ENCODE peak calls at places on chromosomes 13 and 19, in five cellular contexts. J is neuronal stem cell, H is H9, X is trophoblast cell, R is H1. K is an unnamed sample.

GRCh38 chr19:57803594-57804325 is 11.0 kb downstream of the ZNF552 start:
- DNase-seq in J (peak; percentile 91), H (peak; percentile 77), X (peak; percentile 70), R (no peak), K (peak; percentile 86)

GRCh38 chr13:95684463-95684862 is 7.5 kb downstream of the DNAJC3 start:
- DNase-seq in J (no peak), H (peak; percentile 55), X (no peak), R (no peak), K (no peak)

GRCh38 chr19:4811328-4812131 is 20.0 kb downstream of the TICAM1 start:
- DNase-seq in J (peak; percentile 56), H (peak; percentile 91), X (peak; percentile 81), R (no peak), K (peak; percentile 68)

GRCh38 chr13:89878904-89879303 is 1468.6 kb upstream of the MIR17HG start:
- DNase-seq in J (no peak), H (no peak), X (no peak), R (no peak), K (no peak)

GRCh38 chr13:73416093-73416492 is 357.3 kb downstream of the KLF5 start:
- DNase-seq in J (no peak), H (no peak), X (peak; percentile 47), R (no peak), K (peak; percentile 10)

GRCh38 chr19:7833225-7834156 is 3.5 kb downstream of the EVI5L start:
- DNase-seq in J (no peak), H (no peak), X (peak; percentile 61), R (no peak), K (no peak)

GRCh38 chr19:52936151-52936957 is 13.1 kb upstream of the ZNF888 start:
- DNase-seq in J (no peak), H (no peak), X (peak; percentile 33), R (no peak), K (no peak)

GRCh38 chr13:97223711-97224461 is 1.8 kb downstream of the MBNL2 start:
- DNase-seq in J (peak; percentile 52), H (peak; percentile 41), X (peak; percentile 71), R (no peak), K (peak; percentile 94)

GRCh38 chr19:12665281-12665573 is 1.3 kb downstream of the MAN2B1 start:
- DNase-seq in J (no peak), H (no peak), X (no peak), R (no peak), K (no peak)

GRCh38 chr19:3852614-3853254 is 16.1 kb downstream of the ZFR2 start:
- DNase-seq in J (no peak), H (no peak), X (no peak), R (no peak), K (peak; percentile 31)

GRCh38 chr19:29942404-29943261 is 594 bp downstream of the URI1 start:
- DNase-seq in J (peak; percentile 54), H (peak; percentile 59), X (peak; percentile 39), R (no peak), K (peak; percentile 53)
- H4K91ac ChIP-seq in J (no peak overlapping the region), H (no peak overlapping the region), X (peak overlapping the region; percentile 90), R (peak overlapping the region; percentile 42), K (peak overlapping the region; percentile 90)

GRCh38 chr19:40249201-40249600 is 22.7 kb upstream of the CCNP start:
- DNase-seq in J (no peak), H (no peak), X (no peak), R (no peak), K (no peak)

GRCh38 chr19:40252395-40252794 is 25.9 kb upstream of the CCNP start:
- DNase-seq in J (no peak), H (peak; percentile 55), X (no peak), R (no peak), K (no peak)

GRCh38 chr19:40251991-40252390 is 25.5 kb upstream of the CCNP start:
- DNase-seq in J (no peak), H (no peak), X (no peak), R (no peak), K (no peak)

GRCh38 chr19:40249781-40250180 is 23.3 kb upstream of the CCNP start:
- DNase-seq in J (no peak), H (no peak), X (no peak), R (no peak), K (no peak)

GRCh38 chr19:40251244-40251643 is 24.8 kb upstream of the CCNP start:
- DNase-seq in J (no peak), H (no peak), X (no peak), R (no peak), K (no peak)
- H2BK12ac ChIP-seq in J (no peak overlapping the region), H (no peak overlapping the region), X (no peak overlapping the region), R (no peak overlapping the region), K (no peak overlapping the region)

GRCh38 chr19:48330012-48330681 is 4.8 kb downstream of the EMP3 start:
- DNase-seq in J (peak; percentile 79), H (peak; percentile 92), X (peak; percentile 72), R (no peak), K (peak; percentile 50)

GRCh38 chr19:48329167-48329891 is 4.0 kb downstream of the EMP3 start:
- DNase-seq in J (no peak), H (peak; percentile 61), X (no peak), R (no peak), K (peak; percentile 77)

GRCh38 chr19:48332351-48332661 is 7.0 kb downstream of the EMP3 start:
- DNase-seq in J (no peak), H (no peak), X (no peak), R (no peak), K (no peak)

GRCh38 chr19:48332662-48333466 is 7.5 kb downstream of the EMP3 start:
- DNase-seq in J (peak; percentile 69), H (peak; percentile 94), X (peak; percentile 95), R (no peak), K (peak; percentile 98)

DNA sequence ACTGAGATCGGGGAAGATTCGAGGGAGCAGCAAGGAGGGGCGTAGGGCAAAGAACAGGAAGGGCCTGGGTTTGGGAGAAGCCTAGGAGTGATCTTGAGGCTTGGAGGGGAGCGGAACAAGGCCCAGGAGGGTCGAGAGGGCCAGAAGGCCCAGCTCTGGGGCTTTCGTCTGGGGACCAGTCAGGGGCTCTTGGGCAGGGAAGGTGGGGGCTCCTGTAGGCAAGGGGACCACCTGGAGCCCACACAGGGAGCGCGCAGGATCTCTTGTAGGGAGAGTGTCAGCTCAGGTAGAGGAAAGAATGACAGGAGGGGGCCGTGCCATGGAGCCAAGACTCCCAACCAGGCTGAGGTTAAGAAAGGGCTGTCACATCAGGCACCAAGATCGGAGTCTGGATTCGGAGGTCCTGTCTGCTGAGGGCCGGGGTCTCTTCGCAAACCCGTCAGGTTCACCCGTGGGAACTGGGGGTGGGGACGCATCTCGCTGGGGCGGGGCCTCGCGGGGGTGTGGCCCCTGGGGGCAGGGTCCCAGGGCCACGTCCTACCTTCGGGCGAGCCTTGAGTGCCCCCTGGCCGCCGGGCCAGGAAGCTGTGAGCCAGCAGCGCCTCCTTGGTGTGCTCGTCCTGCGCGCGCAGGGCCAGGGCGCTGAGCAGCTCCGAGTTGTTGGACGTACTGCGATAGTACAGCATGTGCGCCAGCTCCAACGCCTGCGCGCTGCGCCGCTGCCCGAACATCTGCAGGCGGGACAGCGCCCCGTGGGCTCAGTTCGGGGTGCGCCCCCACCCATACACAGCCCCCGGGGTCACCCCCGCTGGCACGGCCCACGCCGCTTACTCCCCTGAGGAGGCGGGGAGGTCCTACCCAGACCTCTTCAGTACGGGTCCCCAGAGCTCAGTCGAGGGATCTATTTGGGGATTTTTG is 8.4 kb downstream of the EMP3 start:
- DNase-seq in J (peak; percentile 71), H (peak; percentile 95), X (peak; percentile 95), R (no peak), K (peak; percentile 94)
- H2AK5ac ChIP-seq in J (peak overlapping the region; percentile 46), H (no peak overlapping the region), X (peak overlapping the region; percentile 42), R (no peak overlapping the region), K (no peak overlapping the region)

GRCh38 chr13:114106991-114107685 is 25.3 kb downstream of the RASA3 start:
- DNase-seq in J (no peak), H (no peak), X (no peak), R (no peak), K (no peak)
- H4K91ac ChIP-seq in J (no peak overlapping the region), H (no peak overlapping the region), X (peak overlapping the region; percentile 8), R (no peak overlapping the region), K (peak overlapping the region; percentile 97)

K was measured in mesenchymal stem cell.